ENCODE peak calls at places on chromosomes 7 and 10, in seven cellular contexts. S, F, P, X, R, O and Z are unnamed samples.

GRCh38 chr7:107874605-107875446 is 16.2 kb upstream of the DLD start:
- DNase-seq in S (peak; percentile 67), F (peak; percentile 70), P (peak; percentile 59), X (no peak), R (peak; percentile 33), O (peak; percentile 37), Z (no peak)

GRCh38 chr7:100577103-100577502 is 3.4 kb upstream of the SAP25 start:
- DNase-seq in S (no peak), F (no peak), P (no peak), X (no peak), R (no peak), O (no peak), Z (peak; percentile 22)

GRCh38 chr7:22696672-22697071 is 30.3 kb upstream of the IL6 start:
- DNase-seq in S (peak; percentile 36), F (peak; percentile 50), P (peak; percentile 67), X (no peak), R (no peak), O (peak; percentile 86), Z (no peak)

GRCh38 chr7:90726623-90727022 is 130.5 kb downstream of the CDK14 start:
- DNase-seq in S (peak; percentile 78), F (peak; percentile 72), P (peak; percentile 71), X (no peak), R (no peak), O (no peak), Z (no peak)

GRCh38 chr10:91891285-91892001 is 17.8 kb downstream of the FGFBP3 start:
- DNase-seq in S (peak; percentile 83), F (peak; percentile 97), P (no peak), X (no peak), R (no peak), O (no peak), Z (no peak)

GRCh38 chr7:1901431-1902210 is 231.5 kb downstream of the ELFN1 start:
- DNase-seq in S (no peak), F (no peak), P (no peak), X (no peak), R (no peak), O (no peak), Z (no peak)

GRCh38 chr7:48244902-48245301 is 73.6 kb downstream of the ABCA13 start:
- DNase-seq in S (peak; percentile 49), F (no peak), P (no peak), X (no peak), R (no peak), O (no peak), Z (no peak)

GRCh38 chr7:31087351-31087750 is 35.2 kb downstream of the ADCYAP1R1 start:
- DNase-seq in S (no peak), F (no peak), P (no peak), X (no peak), R (no peak), O (no peak), Z (no peak)

GRCh38 chr7:77657427-77658331 is 38.6 kb upstream of the RSBN1L start:
- DNase-seq in S (peak; percentile 43), F (peak; percentile 59), P (peak; percentile 39), X (no peak), R (no peak), O (peak; percentile 11), Z (no peak)

GRCh38 chr10:70191906-70192305 is 21.6 kb upstream of the SAR1A start:
- DNase-seq in S (peak; percentile 95), F (peak; percentile 95), P (no peak), X (no peak), R (no peak), O (peak; percentile 49), Z (no peak)

GRCh38 chr7:74542558-74543117 is 88.9 kb downstream of the GTF2IRD1 start:
- DNase-seq in S (no peak), F (no peak), P (no peak), X (no peak), R (no peak), O (no peak), Z (no peak)

GRCh38 chr7:93622036-93622714 is 47.7 kb upstream of the CALCR start:
- DNase-seq in S (peak; percentile 8), F (peak; percentile 33), P (peak; percentile 81), X (no peak), R (no peak), O (peak; percentile 41), Z (peak; percentile 35)

GRCh38 chr7:150976529-150977381 is 1.4 kb downstream of the KCNH2 start:
- DNase-seq in S (no peak), F (no peak), P (no peak), X (no peak), R (no peak), O (no peak), Z (peak; percentile 87)

GRCh38 chr7:9981950-9982349 is 991.7 kb upstream of the PHF14 start:
- DNase-seq in S (no peak), F (peak; percentile 67), P (no peak), X (no peak), R (no peak), O (no peak), Z (no peak)

GRCh38 chr10:61931620-61932332 is 30.3 kb downstream of the ARID5B start:
- DNase-seq in S (no peak), F (no peak), P (no peak), X (no peak), R (no peak), O (peak; percentile 65), Z (no peak)

GRCh38 chr10:102660891-102661613 is 16.8 kb downstream of the TRIM8 start:
- DNase-seq in S (peak; percentile 73), F (peak; percentile 65), P (no peak), X (no peak), R (no peak), O (peak; percentile 13), Z (peak; percentile 55)

GRCh38 chr7:118151671-118152070 is 32.3 kb upstream of the LSM8 start:
- DNase-seq in S (peak; percentile 28), F (no peak), P (no peak), X (no peak), R (no peak), O (no peak), Z (no peak)

GRCh38 chr10:131876543-131876942 is 24.3 kb upstream of the PPP2R2D start:
- DNase-seq in S (no peak), F (no peak), P (no peak), X (no peak), R (no peak), O (no peak), Z (peak; percentile 10)

GRCh38 chr7:17781491-17782215 is 158.6 kb downstream of the SNX13 start:
- DNase-seq in S (peak; percentile 90), F (peak; percentile 28), P (no peak), X (no peak), R (no peak), O (no peak), Z (no peak)

GRCh38 chr7:21192662-21193061 is 235.2 kb upstream of the SP4 start:
- DNase-seq in S (no peak), F (no peak), P (peak; percentile 22), X (no peak), R (no peak), O (no peak), Z (no peak)

GRCh38 chr7:30186725-30187124 is 51.9 kb downstream of the MTURN start:
- DNase-seq in S (no peak), F (no peak), P (no peak), X (no peak), R (no peak), O (no peak), Z (no peak)

DNA sequence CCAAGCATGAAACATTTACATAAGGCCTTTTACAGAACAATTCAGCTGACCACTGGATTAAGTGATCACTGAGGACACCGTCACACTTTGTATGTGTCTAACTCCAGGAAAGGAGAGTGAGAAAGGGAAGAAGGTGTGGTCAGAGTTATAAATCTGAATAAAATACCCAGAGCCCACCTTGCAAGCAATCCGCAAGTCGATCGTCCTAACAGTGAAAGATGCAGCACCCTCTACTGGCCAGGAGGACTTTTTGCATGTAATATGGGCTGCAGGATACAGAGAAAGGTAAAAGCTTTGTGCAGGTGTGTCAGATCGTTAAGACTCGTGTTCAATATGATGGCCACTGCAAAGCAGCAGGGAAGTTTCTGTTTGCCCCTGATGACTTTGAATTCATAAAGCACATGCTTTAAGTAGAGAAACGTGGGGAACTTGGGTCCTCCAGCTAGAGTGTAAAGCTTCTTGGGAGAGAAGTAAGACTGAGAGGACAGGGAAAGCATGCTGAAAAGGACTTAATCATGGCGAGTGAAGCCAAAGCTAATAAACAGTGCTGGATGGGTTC is 68.5 kb upstream of the BMPER start:
- DNase-seq in S (peak; percentile 60), F (no peak), P (peak; percentile 55), X (no peak), R (no peak), O (no peak), Z (peak; percentile 48)
- H2BK120ac ChIP-seq in S (no peak overlapping the region), F (no peak overlapping the region), P (no peak overlapping the region), X (no peak overlapping the region), R (no peak overlapping the region), O (no peak overlapping the region), Z (no peak overlapping the region)

DNA sequence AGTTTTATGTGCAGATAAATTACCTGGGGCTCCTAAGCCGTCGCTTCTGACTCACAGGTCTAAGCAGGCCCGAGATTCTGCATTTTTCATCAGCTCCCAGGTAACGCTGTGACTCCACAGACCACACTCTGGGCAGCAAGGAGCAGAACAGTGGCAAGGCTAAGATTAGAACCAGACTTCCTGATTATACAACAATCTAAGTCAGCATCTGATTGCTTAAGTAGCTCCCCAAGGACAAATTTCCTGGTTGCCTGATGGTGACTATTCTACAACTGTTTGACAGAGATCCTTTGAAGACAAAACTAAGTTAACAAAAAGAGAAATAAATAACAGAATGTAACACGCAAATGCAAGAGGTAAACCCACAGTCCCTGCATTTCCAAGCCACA is 69.0 kb downstream of the CREB3L2 start:
- DNase-seq in S (peak; percentile 77), F (peak; percentile 92), P (peak; percentile 62), X (no peak), R (no peak), O (peak; percentile 28), Z (no peak)
- H2BK120ac ChIP-seq in S (peak overlapping the region; percentile 64), F (peak overlapping the region; percentile 54), P (no peak overlapping the region), X (no peak overlapping the region), R (no peak overlapping the region), O (no peak overlapping the region), Z (no peak overlapping the region)

DNA sequence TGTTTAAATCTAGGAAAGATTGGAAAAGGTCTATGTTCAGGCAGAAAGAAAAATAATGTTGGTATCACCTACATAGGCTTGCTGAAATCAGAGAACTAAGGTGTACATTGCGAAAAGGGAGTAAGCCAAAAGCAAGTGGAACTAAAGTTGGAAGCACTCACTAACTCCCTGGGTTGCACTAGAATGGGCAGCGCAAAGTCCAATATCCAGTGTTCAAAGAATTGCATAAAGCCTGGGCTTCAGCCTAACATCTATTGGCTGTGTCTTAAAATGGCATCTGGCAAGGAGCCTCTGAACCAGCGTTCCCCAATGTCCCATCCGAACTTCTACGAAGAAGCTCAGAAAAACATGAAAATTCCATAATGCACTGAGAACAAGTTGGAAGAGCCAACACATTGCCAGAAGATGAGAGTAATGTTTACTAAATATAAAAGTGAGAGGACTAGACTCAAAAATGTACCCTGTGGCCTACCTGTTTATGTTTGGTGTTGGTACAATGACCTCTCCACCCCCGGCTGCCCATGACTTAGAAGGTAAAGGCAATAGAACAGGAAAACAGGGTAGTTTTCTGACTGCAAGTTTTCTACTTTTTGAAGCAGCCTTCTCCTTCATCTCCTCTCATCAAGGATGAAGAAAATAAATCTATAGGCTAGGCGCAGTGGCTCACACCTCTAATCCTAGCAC is 275.9 kb upstream of the GHITM start:
- DNase-seq in S (no peak), F (no peak), P (no peak), X (no peak), R (no peak), O (no peak), Z (no peak)
- H2BK120ac ChIP-seq in S (no peak overlapping the region), F (no peak overlapping the region), P (no peak overlapping the region), X (no peak overlapping the region), R (no peak overlapping the region), O (no peak overlapping the region), Z (no peak overlapping the region)

DNA sequence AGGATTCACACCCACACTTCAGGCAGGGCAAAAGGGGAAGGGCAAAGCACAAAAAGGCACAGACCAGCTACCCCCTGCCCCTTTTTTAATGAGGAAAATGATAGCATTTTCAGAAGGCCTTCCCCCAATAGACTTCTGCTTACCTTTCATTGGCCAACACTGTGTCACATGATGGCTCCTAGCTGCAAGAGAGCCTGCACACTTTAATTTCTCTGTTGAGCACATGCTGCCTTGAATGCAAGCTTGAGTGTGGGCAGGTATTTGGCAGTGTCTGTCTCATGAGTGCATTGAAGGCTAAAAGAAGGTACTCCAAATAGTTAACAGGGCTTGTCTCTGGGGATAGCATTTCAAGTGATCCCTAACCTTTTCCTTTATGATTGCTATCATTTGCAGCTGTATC is 175.4 kb upstream of the NFE2L3 start:
- DNase-seq in S (no peak), F (no peak), P (no peak), X (no peak), R (no peak), O (no peak), Z (no peak)
- H2BK120ac ChIP-seq in S (no peak overlapping the region), F (no peak overlapping the region), P (no peak overlapping the region), X (no peak overlapping the region), R (no peak overlapping the region), O (no peak overlapping the region), Z (no peak overlapping the region)